ENCODE peak calls at places on chromosomes 12 and 14, in four cellular contexts. D is WTC11, X is K562, G is HepG2. V is an unnamed sample.

GRCh38 chr12:76144253-76144564 is 59.7 kb upstream of the NAP1L1 start:
- DNase-seq in D (no peak), G (no peak), X (no peak), V (peak)

GRCh38 chr14:95935228-95935822 is 58.7 kb downstream of the TUNAR start:
- DNase-seq in D (peak), X (no peak), G (peak), V (no peak)

GRCh38 chr12:94145231-94145979 is 3.0 kb upstream of the PLXNC1 start:
- DNase-seq in D (no peak), G (no peak), X (peak), V (no peak)

GRCh38 chr12:10408842-10409241 is 715 bp downstream of the KLRC4 start:
- DNase-seq in G (no peak), X (no peak), D (no peak), V (no peak)

GRCh38 chr12:107131832-107132616 is 38.7 kb upstream of the CRY1 start:
- DNase-seq in X (peak), D (no peak), G (peak), V (peak)

GRCh38 chr14:85466678-85467077 is 63.3 kb upstream of the FLRT2 start:
- DNase-seq in X (no peak), G (no peak), D (no peak), V (peak)

GRCh38 chr12:77924703-77925102 is 94.0 kb downstream of the NAV3 start:
- DNase-seq in X (no peak), G (no peak), D (no peak), V (no peak)

GRCh38 chr14:67900188-67900587 is 80.6 kb downstream of the RAD51B start:
- DNase-seq in D (no peak), X (no peak), G (no peak), V (no peak)

GRCh38 chr12:475286-475685 is 15.5 kb downstream of the B4GALNT3 start:
- DNase-seq in G (no peak), D (no peak), X (no peak), V (no peak)

GRCh38 chr12:24719293-24719721 is 229.6 kb downstream of the BCAT1 start:
- DNase-seq in D (no peak), G (no peak), X (no peak), V (no peak)

GRCh38 chr12:116456683-116457082 is 102.5 kb upstream of the MAP1LC3B2 start:
- DNase-seq in X (no peak), D (no peak), G (no peak), V (peak)

GRCh38 chr12:109458771-109459208 is 18.3 kb downstream of the KCTD10 start:
- DNase-seq in X (no peak), D (peak), G (no peak), V (no peak)

GRCh38 chr14:61609143-61609851 is 86.0 kb upstream of the HIF1A start:
- DNase-seq in X (no peak), D (peak), G (peak), V (no peak)

GRCh38 chr12:6829532-6830220 is 1.5 kb downstream of the P3H3 start:
- DNase-seq in D (peak), G (peak), X (peak), V (peak)

GRCh38 chr12:727321-727720 is 25.1 kb upstream of the WNK1 start:
- DNase-seq in G (no peak), X (no peak), D (no peak), V (no peak)

GRCh38 chr14:32044454-32044853 is 32.6 kb upstream of the ARHGAP5 start:
- DNase-seq in X (no peak), D (no peak), G (no peak), V (no peak)

GRCh38 chr12:27810756-27811155 is 30.7 kb upstream of the MANSC4 start:
- DNase-seq in G (no peak), D (no peak), X (no peak), V (no peak)

GRCh38 chr14:89912667-89913211 is 41.8 kb downstream of the EFCAB11 start:
- DNase-seq in X (no peak), G (peak), D (no peak), V (peak)
- TF ChIP-seq NR3C1 in X (no peak), G (no peak), D (no peak), V (no peak)

GRCh38 chr12:44835641-44836379 is 40.3 kb downstream of the NELL2 start:
- DNase-seq in D (no peak), X (no peak), G (no peak), V (no peak)
- TF ChIP-seq NR3C1 in D (no peak), X (no peak), G (no peak), V (no peak)

GRCh38 chr14:77955816-77956796 is 156.2 kb downstream of the ADCK1 start:
- DNase-seq in G (no peak), X (no peak), D (no peak), V (no peak)
- TF ChIP-seq NR3C1 in G (no peak), X (no peak), D (no peak), V (no peak)

GRCh38 chr12:103560604-103561101 is 26.4 kb upstream of the STAB2 start:
- DNase-seq in D (no peak), X (no peak), G (peak), V (peak)
- TF ChIP-seq NR3C1 in D (no peak), X (no peak), G (no peak), V (no peak)

GRCh38 chr14:21236948-21237797 is 32.1 kb downstream of the HNRNPC start:
- DNase-seq in D (no peak), X (no peak), G (no peak), V (no peak)

GRCh38 chr14:21231020-21231652 is 38.1 kb downstream of the HNRNPC start:
- DNase-seq in G (no peak), D (no peak), X (no peak), V (no peak)

GRCh38 chr14:21229821-21230220 is 39.4 kb downstream of the HNRNPC start:
- DNase-seq in D (no peak), G (no peak), X (no peak), V (no peak)

GRCh38 chr14:21234112-21234511 is 35.1 kb downstream of the HNRNPC start:
- DNase-seq in G (no peak), D (no peak), X (no peak), V (no peak)

GRCh38 chr14:21233457-21234076 is 35.7 kb downstream of the HNRNPC start:
- DNase-seq in D (no peak), G (peak), X (peak), V (no peak)
- TF ChIP-seq NR3C1 in D (no peak), G (no peak), X (no peak), V (no peak)

GRCh38 chr12:20309504-20310148 is 58.7 kb upstream of the PDE3A start:
- DNase-seq in X (no peak), G (no peak), D (no peak), V (no peak)

GRCh38 chr12:20317554-20317953 is 50.8 kb upstream of the PDE3A start:
- DNase-seq in D (no peak), G (no peak), X (no peak), V (no peak)

GRCh38 chr12:20319374-20319773 is 49.0 kb upstream of the PDE3A start:
- DNase-seq in X (no peak), G (no peak), D (no peak), V (no peak)

DNA sequence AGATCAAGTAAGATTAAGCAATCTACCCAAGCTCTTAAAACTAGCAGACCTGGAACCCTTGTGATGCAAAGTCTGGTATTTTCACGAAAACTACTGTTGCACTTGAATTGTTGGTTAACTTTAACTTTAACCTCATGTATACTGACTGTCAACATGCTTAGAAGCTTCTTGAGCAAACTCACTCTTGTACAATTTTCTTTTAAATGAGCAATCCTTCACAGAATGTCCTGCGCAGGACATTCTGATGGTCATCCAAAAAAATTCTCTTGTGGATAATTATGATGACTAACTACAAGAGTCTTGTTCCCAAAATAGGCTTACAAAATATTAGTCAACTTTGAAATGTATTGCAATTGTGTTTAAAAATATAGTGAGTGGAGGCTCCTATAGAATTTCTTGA is 54.0 kb upstream of the PDE3A start:
- DNase-seq in G (no peak), X (no peak), D (no peak), V (no peak)
- TF ChIP-seq NR3C1 in G (no peak), X (no peak), D (no peak), V (no peak)

DNA sequence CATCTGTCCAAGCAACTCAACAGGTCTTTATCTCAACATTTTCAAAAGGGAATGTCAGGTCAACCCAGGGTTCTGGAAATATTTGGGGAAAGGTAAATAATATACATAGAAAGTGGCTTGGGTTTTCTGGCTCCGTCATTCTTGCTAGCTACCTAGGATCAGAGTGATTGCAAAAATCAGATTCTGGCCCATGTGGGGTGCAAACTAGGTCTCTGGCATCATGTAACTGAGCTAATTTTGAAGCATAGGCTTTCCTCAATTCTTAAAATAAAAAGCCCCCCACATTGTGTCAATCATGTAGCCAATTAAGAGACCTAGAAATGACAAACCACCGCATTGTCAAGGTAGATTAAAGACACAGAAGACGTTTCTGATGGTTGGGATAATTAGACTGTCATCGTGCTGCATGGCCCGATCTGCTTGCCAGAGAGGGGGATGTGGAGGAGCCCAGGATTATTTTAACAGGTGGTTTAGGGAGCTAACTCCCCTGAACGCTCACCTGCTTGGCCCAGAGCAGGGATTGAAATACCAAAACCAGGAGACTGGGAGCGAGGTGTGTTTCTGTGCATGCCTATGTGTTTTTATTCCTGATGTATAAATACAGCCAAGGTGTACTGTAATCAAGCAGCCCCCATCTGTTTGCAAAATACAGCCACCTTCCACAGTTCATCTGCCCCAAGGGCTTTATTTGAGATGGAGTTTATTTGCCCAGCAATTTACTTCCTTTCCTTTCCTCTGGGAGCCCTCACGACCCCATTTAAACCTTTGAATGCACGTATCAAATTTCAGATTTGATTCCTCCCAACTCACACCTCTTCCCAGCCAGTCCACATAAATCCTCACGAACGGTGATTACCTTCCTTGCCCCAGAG is 189.5 kb downstream of the TTC8 start:
- DNase-seq in G (no peak), D (no peak), X (no peak), V (no peak)
- TF ChIP-seq NR3C1 in G (no peak), D (no peak), X (no peak), V (no peak)